ENCODE peak calls at places on chromosomes 16 and 17, in five cellular contexts. One of them, this sample, is unnamed.

GRCh38 chr16:58563235-58563634 is 47.9 kb downstream of the SETD6 start:
- DNase-seq in myocyte: peak; percentile 21
- DNase-seq in anterior cingulate cortex: no peak
- DNase-seq in lower lobe of right lung: no peak
- DNase-seq in SJSA1: no peak
- DNase-seq in this sample: no peak

GRCh38 chr17:44502598-44503079 is 567 bp downstream of the GPATCH8 start:
- DNase-seq in anterior cingulate cortex: no peak
- DNase-seq in myocyte: peak; percentile 17
- DNase-seq in lower lobe of right lung: no peak
- DNase-seq in SJSA1: no peak
- DNase-seq in this sample: no peak

GRCh38 chr16:77403732-77404131 is 31.1 kb downstream of the ADAMTS18 start:
- DNase-seq in SJSA1: no peak
- DNase-seq in lower lobe of right lung: no peak
- DNase-seq in myocyte: no peak
- DNase-seq in anterior cingulate cortex: no peak
- DNase-seq in this sample: no peak

GRCh38 chr17:40433551-40434384 is 9.5 kb upstream of the IGFBP4 start:
- DNase-seq in anterior cingulate cortex: no peak
- DNase-seq in myocyte: no peak
- DNase-seq in SJSA1: no peak
- DNase-seq in lower lobe of right lung: no peak
- DNase-seq in this sample: no peak

GRCh38 chr17:49168706-49169105 is 36.1 kb downstream of the B4GALNT2 start:
- DNase-seq in SJSA1: no peak
- DNase-seq in lower lobe of right lung: no peak
- DNase-seq in myocyte: no peak
- DNase-seq in anterior cingulate cortex: no peak
- DNase-seq in this sample: no peak

GRCh38 chr16:86363057-86363490 is 147.3 kb upstream of the FOXF1 start:
- DNase-seq in myocyte: peak; percentile 60
- DNase-seq in SJSA1: peak; percentile 92
- DNase-seq in lower lobe of right lung: no peak
- DNase-seq in anterior cingulate cortex: no peak
- DNase-seq in this sample: no peak

GRCh38 chr16:21260870-21261791 is 17.0 kb downstream of the CRYM start:
- DNase-seq in anterior cingulate cortex: no peak
- DNase-seq in SJSA1: peak; percentile 59
- DNase-seq in myocyte: peak; percentile 36
- DNase-seq in lower lobe of right lung: no peak
- DNase-seq in this sample: no peak

GRCh38 chr17:42548070-42548837 is 4.5 kb upstream of the HSD17B1 start:
- DNase-seq in lower lobe of right lung: peak; percentile 89
- DNase-seq in anterior cingulate cortex: no peak
- DNase-seq in myocyte: no peak
- DNase-seq in SJSA1: no peak
- DNase-seq in this sample: peak; percentile 84

GRCh38 chr17:82097919-82098168 is 192 bp downstream of the FASN start:
- DNase-seq in SJSA1: no peak
- DNase-seq in anterior cingulate cortex: no peak
- DNase-seq in lower lobe of right lung: no peak
- DNase-seq in myocyte: no peak
- DNase-seq in this sample: no peak

GRCh38 chr17:57342141-57342540 is 85.8 kb downstream of the MSI2 start:
- DNase-seq in myocyte: no peak
- DNase-seq in lower lobe of right lung: no peak
- DNase-seq in anterior cingulate cortex: no peak
- DNase-seq in SJSA1: no peak
- DNase-seq in this sample: no peak

GRCh38 chr17:56602292-56603130 is 9.0 kb downstream of the NOG start:
- DNase-seq in anterior cingulate cortex: no peak
- DNase-seq in lower lobe of right lung: no peak
- DNase-seq in myocyte: peak; percentile 84
- DNase-seq in SJSA1: no peak
- DNase-seq in this sample: no peak

GRCh38 chr17:32350662-32351418 is 883 bp downstream of the ZNF207 start:
- DNase-seq in myocyte: peak; percentile 67
- DNase-seq in anterior cingulate cortex: no peak
- DNase-seq in SJSA1: no peak
- DNase-seq in lower lobe of right lung: no peak
- DNase-seq in this sample: peak; percentile 59

GRCh38 chr17:33562792-33563191 is 269.7 kb upstream of the ASIC2 start:
- DNase-seq in myocyte: peak; percentile 22
- DNase-seq in SJSA1: no peak
- DNase-seq in lower lobe of right lung: no peak
- DNase-seq in anterior cingulate cortex: no peak
- DNase-seq in this sample: no peak

GRCh38 chr16:988465-989353 is 7.1 kb downstream of the SOX8 start:
- DNase-seq in lower lobe of right lung: no peak
- DNase-seq in myocyte: peak; percentile 70
- DNase-seq in SJSA1: no peak
- DNase-seq in anterior cingulate cortex: no peak
- DNase-seq in this sample: peak; percentile 67

GRCh38 chr17:67912656-67913055 is 83.6 kb downstream of the C17orf58 start:
- DNase-seq in anterior cingulate cortex: no peak
- DNase-seq in lower lobe of right lung: no peak
- DNase-seq in myocyte: no peak
- DNase-seq in SJSA1: no peak
- DNase-seq in this sample: no peak

GRCh38 chr17:49259663-49260010 is 29.1 kb upstream of the PHOSPHO1 start:
- DNase-seq in lower lobe of right lung: no peak
- DNase-seq in anterior cingulate cortex: no peak
- DNase-seq in myocyte: no peak
- DNase-seq in SJSA1: no peak
- DNase-seq in this sample: no peak

GRCh38 chr17:63425478-63425877 is 20.6 kb downstream of the CYB561 start:
- DNase-seq in SJSA1: peak; percentile 86
- DNase-seq in anterior cingulate cortex: peak; percentile 49
- DNase-seq in lower lobe of right lung: peak; percentile 68
- DNase-seq in myocyte: peak; percentile 82
- DNase-seq in this sample: no peak

GRCh38 chr16:46920402-46921068 is 36.4 kb downstream of the GPT2 start:
- DNase-seq in SJSA1: no peak
- DNase-seq in lower lobe of right lung: peak; percentile 62
- DNase-seq in myocyte: no peak
- DNase-seq in anterior cingulate cortex: no peak
- DNase-seq in this sample: no peak

GRCh38 chr17:32627233-32628008 is 140.6 kb downstream of the CDK5R1 start:
- DNase-seq in myocyte: peak; percentile 17
- DNase-seq in lower lobe of right lung: no peak
- DNase-seq in anterior cingulate cortex: peak; percentile 63
- DNase-seq in SJSA1: no peak
- DNase-seq in this sample: no peak

GRCh38 chr17:36623281-36623680 is 21.9 kb downstream of the MRM1 start:
- DNase-seq in lower lobe of right lung: no peak
- DNase-seq in myocyte: no peak
- DNase-seq in anterior cingulate cortex: no peak
- DNase-seq in SJSA1: no peak
- DNase-seq in this sample: no peak

GRCh38 chr17:44438634-44439033 is 49.2 kb upstream of the ITGA2B start:
- DNase-seq in SJSA1: no peak
- DNase-seq in anterior cingulate cortex: no peak
- DNase-seq in lower lobe of right lung: no peak
- DNase-seq in myocyte: peak; percentile 88
- DNase-seq in this sample: no peak

GRCh38 chr17:6936370-6937028 is 59.4 kb upstream of the ALOX12 start:
- DNase-seq in lower lobe of right lung: no peak
- DNase-seq in myocyte: no peak
- DNase-seq in anterior cingulate cortex: peak; percentile 12
- DNase-seq in SJSA1: no peak
- DNase-seq in this sample: no peak